ENCODE peak calls at places on chromosomes 2 and 18, in four cellular contexts. K, E, Q and B are unnamed samples.

GRCh38 chr18:39360072-39360471 is 1794.5 kb upstream of the CELF4 start:
- DNase-seq in K (no peak), E (no peak), Q (no peak), B (no peak)

GRCh38 chr2:191302459-191303155 is 57.4 kb downstream of the MYO1B start:
- DNase-seq in K (no peak), E (no peak), Q (peak; percentile 6), B (peak; percentile 58)

GRCh38 chr2:60347781-60348180 is 205.7 kb downstream of the BCL11A start:
- DNase-seq in K (no peak), E (no peak), Q (no peak), B (no peak)

GRCh38 chr2:226307440-226308365 is 491.9 kb downstream of the IRS1 start:
- DNase-seq in K (no peak), E (no peak), Q (no peak), B (no peak)

GRCh38 chr2:101121174-101121573 is 30.0 kb downstream of the TBC1D8 start:
- DNase-seq in K (no peak), E (no peak), Q (peak; percentile 4), B (no peak)

GRCh38 chr18:741931-742512 is 29.6 kb upstream of the ENOSF1 start:
- DNase-seq in K (peak; percentile 30), E (no peak), Q (peak; percentile 67), B (peak; percentile 36)

GRCh38 chr2:186879312-186879711 is 30.3 kb upstream of the ZSWIM2 start:
- DNase-seq in K (no peak), E (no peak), Q (no peak), B (no peak)

GRCh38 chr2:101974663-101975062 is 17.1 kb upstream of the IL1R2 start:
- DNase-seq in K (no peak), E (no peak), Q (no peak), B (no peak)

GRCh38 chr18:55031576-55031975 is 72.3 kb upstream of the CCDC68 start:
- DNase-seq in K (no peak), E (no peak), Q (no peak), B (no peak)

GRCh38 chr2:64168756-64169155 is 24.5 kb upstream of the PELI1 start:
- DNase-seq in K (no peak), E (no peak), Q (no peak), B (no peak)

GRCh38 chr2:24077879-24078278 is 1.8 kb upstream of the SF3B6 start:
- DNase-seq in K (no peak), E (no peak), Q (peak; percentile 49), B (no peak)

GRCh38 chr18:23828426-23828825 is 139.2 kb downstream of the LAMA3 start:
- DNase-seq in K (no peak), E (no peak), Q (peak; percentile 8), B (peak; percentile 23)

DNA sequence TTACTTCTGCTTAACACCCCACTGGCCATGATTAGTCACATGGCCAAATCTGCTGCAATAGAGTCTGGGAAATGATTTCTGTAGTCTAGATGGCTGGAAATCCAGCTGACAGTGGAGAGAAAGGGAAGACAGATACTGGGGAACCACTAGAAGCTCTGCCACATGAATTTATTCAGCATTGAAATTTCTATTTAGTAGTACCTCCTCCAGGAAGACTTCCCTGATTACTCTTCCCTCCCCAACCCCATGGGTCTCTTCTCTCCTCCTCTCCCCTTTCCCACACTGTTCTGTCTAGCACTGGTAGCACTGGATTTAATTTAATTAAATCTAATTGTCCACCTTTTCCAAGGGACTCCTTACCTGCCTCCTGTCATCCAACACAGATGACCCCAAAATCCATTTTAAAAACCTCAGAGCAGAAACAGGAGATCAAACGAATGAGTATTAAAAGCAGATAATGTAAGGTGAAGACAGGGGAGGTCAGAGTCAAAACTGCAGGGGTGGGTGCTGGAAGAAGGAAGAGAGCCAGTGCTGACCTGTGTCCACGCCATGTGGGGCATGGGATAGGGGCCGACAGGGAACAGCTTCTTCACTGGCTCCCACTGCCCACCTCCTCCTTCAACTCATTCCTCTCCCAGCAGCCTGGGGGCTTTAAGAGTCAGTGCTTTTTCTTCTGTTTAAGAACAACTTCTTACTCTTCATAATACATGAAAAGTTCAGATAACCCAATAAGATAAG is 169.2 kb upstream of the HS6ST1 start:
- DNase-seq in K (no peak), E (no peak), Q (no peak), B (no peak)
- TF ChIP-seq CREM in K (no peak), E (no peak), Q (no peak), B (no peak)

GRCh38 chr2:239182981-239183791 is 217.6 kb downstream of the HDAC4 start:
- DNase-seq in K (no peak), E (no peak), Q (no peak), B (no peak)

GRCh38 chr2:239184179-239184578 is 216.6 kb downstream of the HDAC4 start:
- DNase-seq in K (no peak), E (no peak), Q (no peak), B (no peak)

GRCh38 chr2:239186958-239187357 is 213.9 kb downstream of the HDAC4 start:
- DNase-seq in K (no peak), E (no peak), Q (no peak), B (no peak)

GRCh38 chr2:239186516-239186915 is 214.3 kb downstream of the HDAC4 start:
- DNase-seq in K (no peak), E (no peak), Q (no peak), B (no peak)

DNA sequence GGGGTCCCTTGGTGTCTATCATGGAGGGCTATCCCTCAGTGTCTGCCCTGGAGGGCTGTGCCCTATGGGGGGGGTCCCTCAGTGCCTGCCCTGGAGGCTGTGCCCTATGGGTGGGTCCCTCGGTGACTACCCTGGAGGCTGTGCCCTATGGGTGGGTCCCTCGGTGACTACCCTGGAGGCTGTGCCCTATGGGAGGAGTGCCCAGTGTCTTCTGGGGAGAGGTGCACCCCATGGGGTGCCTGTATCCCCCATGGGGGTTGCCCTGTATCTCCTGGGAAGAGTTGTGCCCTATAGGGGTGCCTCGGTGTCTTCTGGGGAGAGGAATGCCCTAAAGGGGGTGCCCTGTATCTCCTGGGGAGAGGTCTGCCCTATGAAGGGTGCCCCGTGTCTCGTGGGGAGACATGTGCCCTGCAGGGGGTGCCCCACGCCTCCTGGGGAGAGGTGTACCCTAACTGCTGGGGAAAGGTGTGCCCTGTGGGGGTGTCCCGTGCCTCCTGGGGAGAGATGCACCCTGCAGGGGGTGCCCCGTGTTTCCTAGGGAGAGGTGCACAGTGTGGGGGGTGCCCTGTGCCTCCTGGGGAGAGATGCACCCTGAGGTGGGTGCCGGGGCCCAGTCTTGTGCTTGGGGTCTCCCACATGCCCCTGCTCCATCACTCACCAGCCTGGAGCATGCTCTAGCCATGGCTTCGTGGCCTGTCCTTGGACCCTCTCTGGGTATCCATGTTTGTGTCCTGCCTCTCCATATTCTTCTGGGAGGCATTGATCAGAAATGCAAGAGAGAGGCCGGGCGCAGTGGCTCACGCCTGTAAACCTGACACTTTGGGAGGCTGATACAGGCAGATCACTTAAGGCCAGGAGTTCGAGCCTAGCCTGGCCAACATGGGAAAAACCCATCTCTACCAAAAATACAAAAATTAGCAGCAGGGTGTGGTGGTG is 215.6 kb downstream of the HDAC4 start:
- DNase-seq in K (no peak), E (no peak), Q (no peak), B (no peak)
- TF ChIP-seq CREM in K (no peak), E (no peak), Q (no peak), B (no peak)

GRCh38 chr2:236969075-236969474 is 116.6 kb upstream of the COPS8 start:
- DNase-seq in K (no peak), E (no peak), Q (no peak), B (no peak)
- TF ChIP-seq CREM in K (no peak), E (no peak), Q (no peak), B (no peak)

GRCh38 chr2:16569401-16569800 is 96.2 kb downstream of the CYRIA start:
- DNase-seq in K (no peak), E (no peak), Q (no peak), B (no peak)
- TF ChIP-seq CREM in K (no peak), E (no peak), Q (no peak), B (no peak)

GRCh38 chr2:119914266-119914665 is 98.6 kb upstream of the EPB41L5 start:
- DNase-seq in K (no peak), E (no peak), Q (no peak), B (no peak)
- TF ChIP-seq CREM in K (no peak), E (no peak), Q (no peak), B (no peak)

GRCh38 chr2:127293386-127293757 is 572 bp downstream of the ERCC3 start:
- DNase-seq in K (no peak), E (no peak), Q (no peak), B (no peak)

GRCh38 chr2:127288274-127288673 is 5.7 kb downstream of the ERCC3 start:
- DNase-seq in K (no peak), E (no peak), Q (no peak), B (no peak)

GRCh38 chr2:127293758-127294562 is at the start of gene ERCC3:
- DNase-seq in K (peak; percentile 30), E (peak; percentile 81), Q (peak; percentile 92), B (peak; percentile 89)
- TF ChIP-seq CREM in K (peak; percentile 7), E (no peak), Q (peak; percentile 51), B (peak; percentile 63)

GRCh38 chr2:222919841-222920609 is 59.2 kb downstream of the ACSL3 start:
- DNase-seq in K (no peak), E (no peak), Q (peak; percentile 79), B (no peak)
- TF ChIP-seq CREM in K (no peak), E (no peak), Q (no peak), B (no peak)

DNA sequence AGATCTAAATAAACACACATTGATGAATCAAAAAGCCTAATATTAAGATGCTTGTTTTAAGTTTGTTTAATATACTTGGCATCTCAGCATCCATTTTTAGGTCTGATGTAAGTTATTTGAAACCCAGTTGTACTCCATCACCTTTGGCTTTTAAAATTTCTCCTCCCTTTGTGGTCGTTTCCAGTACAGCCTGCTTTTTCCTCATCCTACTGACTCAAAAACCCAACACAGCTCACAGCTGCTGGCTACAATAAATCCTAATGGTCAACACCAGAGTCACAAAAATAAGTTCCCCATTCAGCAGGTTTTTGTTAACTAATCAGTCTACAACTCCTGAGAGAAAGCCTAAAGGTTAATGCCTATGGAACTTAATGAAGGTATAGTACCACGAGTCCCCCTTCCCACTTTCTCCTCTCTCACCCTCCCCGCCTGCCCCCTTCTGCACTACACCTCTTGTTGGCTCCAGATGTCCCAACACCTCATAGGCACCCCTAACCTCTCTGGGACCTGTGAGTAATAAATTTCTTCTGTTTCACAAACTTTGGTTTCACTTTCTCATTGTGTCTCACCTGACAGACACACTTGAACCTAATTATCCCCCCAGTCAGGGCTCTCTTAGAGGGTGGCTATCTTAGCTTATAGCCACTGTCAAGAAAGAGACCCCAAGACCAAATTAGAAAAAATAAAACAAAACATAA is 148.6 kb downstream of the GALNT1 start:
- DNase-seq in K (no peak), E (no peak), Q (peak; percentile 7), B (no peak)
- TF ChIP-seq CREM in K (no peak), E (no peak), Q (no peak), B (no peak)

DNA sequence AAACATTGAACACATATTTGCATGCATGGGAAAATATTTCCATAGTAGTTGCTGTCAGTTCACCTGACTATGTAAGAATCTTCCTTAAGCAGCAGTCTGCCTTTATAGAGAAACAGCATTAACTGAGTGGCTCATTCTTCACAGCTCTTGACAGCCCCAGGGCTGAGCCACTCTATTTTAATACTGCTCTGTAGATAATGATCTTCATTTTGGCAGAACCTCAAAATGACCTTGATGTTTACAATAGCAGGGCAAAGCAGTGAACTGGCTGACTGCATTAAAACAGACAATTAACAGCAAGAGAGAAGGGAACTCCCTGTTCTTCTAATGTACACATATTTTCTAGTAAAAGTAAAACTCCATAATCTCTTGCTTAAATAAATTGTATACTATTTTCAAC is 580.6 kb upstream of the SOX11 start:
- DNase-seq in K (no peak), E (no peak), Q (no peak), B (no peak)
- TF ChIP-seq CREM in K (no peak), E (no peak), Q (no peak), B (no peak)

GRCh38 chr2:237535385-237536082 is 30.8 kb upstream of the PRLH start:
- DNase-seq in K (no peak), E (no peak), Q (peak; percentile 10), B (no peak)
- TF ChIP-seq CREM in K (no peak), E (no peak), Q (no peak), B (no peak)